ENCODE peak calls at places on chromosomes 13 and 19, in four cellular contexts. M is HL-60, U is K562, A is GM12878. H is an unnamed sample.

GRCh38 chr19:13615890-13616289 is 109.6 kb upstream of the CACNA1A start:
- DNase-seq in A (no peak), M (no peak), U (no peak), H (no peak)

GRCh38 chr19:55454787-55455243 is 6.6 kb downstream of the ISOC2 start:
- DNase-seq in U (peak; percentile 49), A (no peak), M (peak; percentile 57), H (no peak)

GRCh38 chr19:54995561-54995960 is 29.4 kb downstream of the NLRP2 start:
- DNase-seq in U (no peak), M (no peak), A (no peak), H (no peak)

GRCh38 chr13:32639502-32640105 is 53.4 kb downstream of the PDS5B start:
- DNase-seq in M (peak; percentile 67), U (peak; percentile 13), A (peak; percentile 15), H (peak; percentile 9)

GRCh38 chr19:42989851-42990250 is 36.4 kb downstream of the PSG11 start:
- DNase-seq in M (no peak), A (no peak), U (no peak), H (no peak)

GRCh38 chr13:99196466-99197256 is 4.0 kb upstream of the UBAC2 start:
- DNase-seq in U (no peak), A (no peak), M (no peak), H (no peak)

GRCh38 chr19:8321760-8322637 is 703 bp downstream of the RPS28 start:
- DNase-seq in M (no peak), U (peak; percentile 25), A (no peak), H (no peak)

GRCh38 chr19:17450264-17451075 is 2.0 kb upstream of the TMEM221 start:
- DNase-seq in M (peak; percentile 42), A (no peak), U (no peak), H (no peak)

GRCh38 chr13:110349239-110349638 is 42.2 kb downstream of the COL4A2 start:
- DNase-seq in M (no peak), U (no peak), A (no peak), H (no peak)

GRCh38 chr19:12705169-12705568 is 8.7 kb upstream of the FBXW9 start:
- DNase-seq in U (no peak), M (no peak), A (no peak), H (no peak)

GRCh38 chr19:50994129-50994528 is 7.3 kb downstream of the KLK8 start:
- DNase-seq in A (peak; percentile 2), U (peak; percentile 75), M (no peak), H (no peak)

GRCh38 chr13:51821666-51822065 is 17.7 kb upstream of the DHRS12 start:
- DNase-seq in A (no peak), M (peak; percentile 91), U (no peak), H (no peak)

GRCh38 chr13:41056996-41057711 is 4.2 kb upstream of the WBP4 start:
- DNase-seq in M (no peak), A (no peak), U (no peak), H (no peak)

GRCh38 chr19:50739841-50740426 is 16.8 kb downstream of the CLEC11A start:
- DNase-seq in U (no peak), M (no peak), A (no peak), H (no peak)

DNA sequence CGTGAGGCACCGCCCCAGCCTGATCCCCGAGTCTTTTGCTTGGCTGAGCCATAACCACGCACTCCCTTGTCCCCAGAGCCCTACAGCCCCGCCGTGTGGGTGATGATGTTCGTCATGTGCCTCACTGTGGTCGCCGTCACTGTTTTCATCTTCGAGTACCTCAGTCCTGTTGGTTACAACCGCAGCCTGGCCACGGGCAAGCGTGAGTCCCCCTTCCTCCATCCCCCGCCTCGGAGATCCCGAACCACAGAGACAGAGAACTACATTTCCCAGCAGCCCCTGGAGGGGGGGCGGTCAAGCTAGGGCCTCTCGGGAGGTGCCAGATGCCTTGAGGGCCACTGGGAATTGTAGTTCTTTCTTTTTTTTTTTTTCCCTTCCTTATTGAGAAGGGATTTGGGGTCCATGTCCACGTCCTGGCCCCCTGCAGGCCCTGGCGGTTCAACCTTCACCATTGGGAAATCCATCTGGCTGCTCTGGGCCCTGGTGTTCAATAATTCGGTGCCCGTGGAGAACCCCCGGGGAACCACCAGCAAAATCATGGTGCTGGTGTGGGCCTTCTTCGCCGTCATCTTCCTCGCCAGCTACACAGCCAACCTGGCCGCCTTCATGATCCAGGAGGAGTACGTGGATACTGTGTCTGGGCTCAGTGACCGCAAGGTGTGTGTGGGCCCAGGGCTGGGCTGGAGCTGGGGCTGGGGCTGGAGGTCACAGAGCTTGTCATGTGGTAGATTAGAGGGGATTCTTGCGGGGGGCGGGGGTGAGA is 25.9 kb downstream of the GRIN2D start:
- DNase-seq in A (peak; percentile 57), U (peak; percentile 67), M (peak; percentile 73), H (no peak)
- TF ChIP-seq SPI1 in A (peak; percentile 9), U (no peak), M (no peak), H (no peak)

GRCh38 chr19:3343619-3344502 is 22.5 kb upstream of the NFIC start:
- DNase-seq in M (peak; percentile 89), U (peak; percentile 95), A (no peak), H (peak; percentile 59)
- TF ChIP-seq SPI1 in M (peak; percentile 35), U (no peak), A (no peak), H (no peak)

DNA sequence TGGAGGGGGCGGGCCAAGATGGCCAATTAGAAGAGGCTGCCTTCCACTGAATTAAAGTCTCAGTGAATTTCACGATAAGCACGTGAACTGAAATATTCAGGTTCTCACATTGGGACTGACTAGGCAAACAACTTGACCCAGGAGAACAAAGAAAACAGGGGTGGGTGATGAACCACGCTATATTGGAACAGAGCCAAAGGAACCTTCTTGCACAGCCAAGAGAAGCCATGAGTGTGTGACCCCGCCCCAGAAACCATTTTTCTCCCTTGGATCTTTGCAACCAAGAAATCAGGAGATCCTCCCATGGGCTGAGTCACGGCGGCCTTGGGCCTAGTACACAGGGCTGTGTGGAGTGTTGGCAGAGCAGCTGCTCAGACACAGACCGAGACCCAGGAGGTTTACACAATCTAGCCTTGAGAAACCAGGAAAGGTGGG is 36.8 kb downstream of the ERICH4 start:
- DNase-seq in M (no peak), A (no peak), U (peak; percentile 39), H (no peak)
- TF ChIP-seq SPI1 in M (no peak), A (no peak), U (no peak), H (no peak)

DNA sequence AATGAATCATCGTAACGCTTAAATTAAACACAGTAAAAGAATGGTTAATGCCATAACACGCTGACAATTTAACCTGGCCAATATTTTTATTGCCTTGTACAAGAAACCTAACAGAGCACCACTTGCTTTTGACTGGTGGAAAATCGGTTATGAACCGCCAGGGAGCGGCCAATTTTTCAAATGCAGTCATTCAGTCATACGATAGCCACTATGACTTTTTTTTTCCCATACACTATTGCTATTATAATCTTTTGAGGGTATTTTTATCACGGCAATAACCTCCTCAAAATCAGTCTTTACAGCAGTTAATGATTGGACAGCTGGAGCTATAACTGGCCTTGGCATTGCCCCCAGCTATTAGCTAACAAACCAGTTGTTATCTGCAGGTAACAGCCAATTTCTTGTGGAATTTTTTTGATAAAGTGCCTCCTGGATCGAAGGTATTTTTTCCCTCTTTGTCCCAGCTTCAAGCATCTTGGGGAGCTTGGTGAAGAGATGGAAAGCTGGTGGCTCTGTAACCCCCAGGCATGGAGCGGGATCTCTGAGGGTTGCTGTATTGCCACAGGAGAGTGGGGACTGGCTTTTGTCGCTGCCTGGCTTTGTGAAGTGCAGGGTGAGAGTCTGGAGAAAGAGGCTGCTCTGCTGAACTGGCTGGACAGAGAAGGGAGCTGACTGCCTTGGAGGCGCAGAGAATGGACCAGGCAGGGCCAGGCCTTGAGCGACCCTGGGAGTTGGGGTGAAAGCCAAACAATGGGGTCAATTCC is 198.4 kb upstream of the ZNF536 start:
- DNase-seq in M (no peak), U (no peak), A (no peak), H (no peak)
- TF ChIP-seq SPI1 in M (no peak), U (no peak), A (no peak), H (no peak)

DNA sequence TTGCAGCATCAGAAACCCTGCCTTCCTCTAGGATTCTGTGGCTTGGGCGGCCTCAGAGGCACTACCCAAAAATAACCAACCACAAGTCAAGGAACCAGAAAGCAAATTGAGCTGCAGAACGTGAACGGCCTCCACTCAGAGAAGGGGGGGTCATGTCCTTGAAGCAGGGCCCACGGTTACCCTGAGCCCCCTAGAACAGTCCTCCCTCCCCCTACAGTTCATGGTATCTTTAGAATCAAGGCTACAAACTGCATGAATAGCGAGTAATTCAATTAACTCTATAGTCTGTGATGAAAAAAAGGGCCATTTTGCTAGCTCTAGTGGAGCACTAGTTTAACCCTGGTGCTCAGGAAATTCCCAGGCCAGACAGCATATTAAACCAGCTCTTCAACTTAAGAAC is 79.0 kb upstream of the ZNF507 start:
- DNase-seq in M (no peak), A (no peak), U (no peak), H (no peak)
- TF ChIP-seq SPI1 in M (no peak), A (no peak), U (no peak), H (no peak)

GRCh38 chr13:21741396-21741795 is 70.5 kb downstream of the FGF9 start:
- DNase-seq in U (no peak), M (no peak), A (no peak), H (no peak)
- TF ChIP-seq SPI1 in U (no peak), M (no peak), A (no peak), H (no peak)

DNA sequence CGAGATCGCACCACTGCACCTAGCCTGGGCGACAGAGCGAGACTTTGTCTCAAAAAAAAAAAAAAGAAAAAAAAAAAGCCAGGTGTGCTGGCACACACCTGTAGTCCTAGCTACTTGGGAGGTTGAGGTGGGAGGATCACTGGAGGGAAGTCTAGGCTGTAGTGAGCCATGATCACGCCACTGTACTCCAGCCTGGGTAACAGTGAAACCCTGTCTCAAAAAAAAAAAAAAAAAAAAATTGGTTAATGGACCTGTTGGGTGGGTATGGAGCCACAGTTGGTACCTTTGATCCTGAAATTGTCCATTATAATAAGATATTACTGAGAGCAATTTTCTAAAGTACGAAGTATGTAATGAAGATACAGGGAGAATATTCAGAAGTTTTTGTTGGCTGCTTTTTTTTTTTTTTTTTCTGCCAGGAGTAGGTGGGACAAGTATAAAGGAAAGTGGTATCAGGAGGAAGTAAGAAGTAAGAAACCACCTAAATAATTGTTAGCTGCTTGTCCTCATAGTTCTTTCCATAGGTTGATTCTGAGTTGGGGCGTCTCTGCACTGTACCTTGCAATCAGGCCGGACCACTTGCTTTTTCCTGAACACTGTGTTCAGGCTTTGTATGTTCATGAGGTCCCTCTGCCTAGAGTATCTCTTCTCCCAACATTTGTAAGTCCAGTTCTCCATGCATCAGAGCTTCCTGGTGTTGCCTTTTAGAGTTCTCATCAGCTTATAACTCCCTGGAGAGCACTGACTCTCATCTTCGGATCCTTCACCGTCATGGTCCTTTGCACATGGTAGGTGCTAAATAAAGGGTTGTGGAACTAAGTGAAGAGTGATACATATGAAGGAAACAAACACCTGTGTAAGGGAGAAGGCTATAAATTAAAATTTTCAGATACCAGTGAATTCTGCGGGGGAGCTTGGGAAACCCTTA is 31.7 kb downstream of the ARHGAP35 start:
- DNase-seq in U (no peak), M (no peak), A (peak; percentile 48), H (no peak)
- TF ChIP-seq SPI1 in U (no peak), M (no peak), A (no peak), H (no peak)

H was measured in GM12891.